ENCODE peak calls at places on chromosomes 6 and 20, in eight cellular contexts. J is RCC 7860, Q is hypothalamus, D is NAMALWA, Y is head of caudate nucleus, F is caudate nucleus, B is NCI-H748 treated with DMSO at 0.1 percent for 48 hours, M is psoas muscle. Z is an unnamed sample.

GRCh38 chr6:87572860-87573259 is 16.9 kb downstream of the RARS2 start:
- DNase-seq in Y (no peak), D (no peak), F (no peak), J (no peak), M (no peak), B (no peak), Q (no peak), Z (no peak)

GRCh38 chr20:18019068-18019467 is 38.6 kb downstream of the OVOL2 start:
- DNase-seq in B (no peak), D (peak; percentile 55), F (no peak), Q (no peak), J (no peak), M (no peak), Y (no peak), Z (no peak)

GRCh38 chr20:34544109-34544793 is 14.3 kb upstream of the MAP1LC3A start:
- DNase-seq in J (no peak), D (no peak), B (no peak), F (no peak), Y (no peak), M (no peak), Q (no peak), Z (no peak)

GRCh38 chr6:158776737-158777136 is 42.4 kb downstream of the EZR start:
- DNase-seq in D (no peak), B (no peak), Y (no peak), F (no peak), J (no peak), Q (no peak), M (no peak), Z (no peak)

GRCh38 chr6:27293436-27294152 is 18.5 kb downstream of the POM121L2 start:
- DNase-seq in Q (no peak), B (peak; percentile 77), Y (no peak), D (no peak), F (no peak), J (peak; percentile 59), M (no peak), Z (peak; percentile 55)

GRCh38 chr20:17530716-17531536 is at the start of gene BFSP1:
- DNase-seq in B (peak; percentile 67), Y (peak; percentile 52), J (no peak), M (peak; percentile 69), D (peak; percentile 58), Q (no peak), F (peak; percentile 58), Z (peak; percentile 69)

GRCh38 chr6:35262596-35262995 is 3.1 kb downstream of the ZNF76 start:
- DNase-seq in J (no peak), Y (no peak), F (no peak), D (no peak), B (no peak), M (no peak), Q (no peak), Z (no peak)

GRCh38 chr20:8127553-8128255 is 4.4 kb upstream of the PLCB1 start:
- DNase-seq in F (no peak), J (no peak), M (no peak), B (no peak), Y (no peak), D (no peak), Q (no peak), Z (no peak)

GRCh38 chr6:16405349-16405865 is 167.0 kb downstream of the GMPR start:
- DNase-seq in J (no peak), F (no peak), Y (no peak), D (no peak), B (no peak), Q (no peak), M (no peak), Z (no peak)

GRCh38 chr6:36319436-36319762 is 17.3 kb downstream of the BNIP5 start:
- DNase-seq in F (no peak), J (no peak), Y (no peak), Q (no peak), D (no peak), M (no peak), B (peak; percentile 94), Z (no peak)

GRCh38 chr6:33410711-33411631 is at the start of gene PHF1:
- DNase-seq in M (no peak), D (no peak), Y (peak; percentile 45), B (no peak), F (no peak), Q (peak; percentile 65), J (no peak), Z (peak; percentile 51)

GRCh38 chr20:5767493-5768098 is 17.4 kb downstream of the SHLD1 start:
- DNase-seq in B (no peak), J (no peak), Y (no peak), F (no peak), Q (no peak), D (no peak), M (peak; percentile 58), Z (no peak)

GRCh38 chr20:58268421-58268821 is 40.0 kb upstream of the ANKRD60 start:
- DNase-seq in F (no peak), M (no peak), B (no peak), J (no peak), Q (no peak), Y (no peak), D (no peak), Z (no peak)

GRCh38 chr6:121885399-121886152 is 450.1 kb downstream of the GJA1 start:
- DNase-seq in F (no peak), D (no peak), Y (no peak), Q (no peak), M (no peak), J (no peak), B (no peak), Z (no peak)

GRCh38 chr6:41638801-41639555 is 710 bp downstream of the MDFI start:
- DNase-seq in Y (no peak), J (no peak), B (no peak), D (no peak), F (no peak), Q (no peak), M (no peak), Z (peak; percentile 41)

GRCh38 chr20:58271596-58272460 is 37.7 kb upstream of the RAB22A start:
- DNase-seq in Q (no peak), D (no peak), M (no peak), B (peak; percentile 8), J (no peak), Y (no peak), F (no peak), Z (no peak)

GRCh38 chr6:170096803-170097504 is 193.9 kb downstream of the DLL1 start:
- DNase-seq in D (no peak), M (peak; percentile 25), J (no peak), B (no peak), Q (no peak), Y (no peak), F (no peak), Z (no peak)

GRCh38 chr6:39128106-39128505 is 13.1 kb upstream of the SAYSD1 start:
- DNase-seq in F (no peak), D (no peak), B (no peak), M (no peak), J (no peak), Y (no peak), Q (no peak), Z (no peak)

GRCh38 chr6:110415297-110415916 is at the start of gene DDO:
- DNase-seq in Q (peak; percentile 62), J (peak; percentile 34), F (peak; percentile 89), D (no peak), M (peak; percentile 95), Y (peak; percentile 77), B (no peak), Z (no peak)

GRCh38 chr20:26218301-26218700 is 521.6 kb upstream of the ZNF337 start:
- DNase-seq in Q (no peak), M (no peak), Y (no peak), F (no peak), J (no peak), D (no peak), B (no peak), Z (no peak)

GRCh38 chr6:34132486-34133185 is 13.3 kb downstream of the GRM4 start:
- DNase-seq in M (no peak), D (peak; percentile 53), J (no peak), F (peak; percentile 18), Q (no peak), B (no peak), Y (no peak), Z (peak; percentile 73)

GRCh38 chr20:25207149-25207959 is 11.8 kb downstream of the ENTPD6 start:
- DNase-seq in Y (no peak), D (no peak), F (no peak), B (no peak), M (no peak), Q (no peak), J (no peak), Z (no peak)

GRCh38 chr20:31572042-31572700 is 32.9 kb upstream of the ID1 start:
- DNase-seq in Y (peak; percentile 23), Q (no peak), B (no peak), D (peak; percentile 56), M (no peak), F (peak; percentile 54), J (no peak), Z (no peak)

GRCh38 chr20:12970372-12970821 is 38.4 kb upstream of the SPTLC3 start:
- DNase-seq in Q (no peak), J (peak; percentile 8), Y (no peak), M (no peak), D (peak; percentile 45), F (no peak), B (peak; percentile 55), Z (no peak)

GRCh38 chr20:32465092-32465900 is 107.2 kb downstream of the ASXL1 start:
- DNase-seq in B (no peak), M (peak; percentile 73), Q (no peak), Y (no peak), F (no peak), J (peak; percentile 64), D (no peak), Z (peak; percentile 44)

GRCh38 chr6:168828800-168829199 is 387.8 kb downstream of the SMOC2 start:
- DNase-seq in J (no peak), D (no peak), Y (no peak), F (no peak), M (no peak), B (no peak), Q (no peak), Z (no peak)

GRCh38 chr20:19770375-19770774 is 12.3 kb downstream of the RIN2 start:
- DNase-seq in F (no peak), Y (no peak), J (no peak), Q (no peak), M (no peak), D (no peak), B (no peak), Z (no peak)

GRCh38 chr6:128156315-128157111 is 255.7 kb upstream of the THEMIS start:
- DNase-seq in M (no peak), F (no peak), Q (no peak), J (no peak), D (peak; percentile 3), Y (no peak), B (no peak), Z (no peak)

GRCh38 chr20:49385471-49385870 is 97.0 kb downstream of the KCNB1 start:
- DNase-seq in F (peak; percentile 8), J (peak; percentile 14), D (peak; percentile 80), Y (peak; percentile 8), M (no peak), Q (no peak), B (no peak), Z (no peak)

GRCh38 chr6:158467923-158468322 is 92.0 kb upstream of the TMEM181 start:
- DNase-seq in Y (no peak), B (peak; percentile 90), J (no peak), D (no peak), F (no peak), Q (no peak), M (no peak), Z (no peak)

GRCh38 chr6:162264581-162264980 is 463.0 kb downstream of the PRKN start:
- DNase-seq in Q (no peak), Y (peak; percentile 16), M (no peak), B (no peak), F (peak; percentile 63), D (no peak), J (no peak), Z (no peak)

GRCh38 chr6:166360243-166361079 is 18.1 kb upstream of the SFT2D1 start:
- DNase-seq in D (no peak), B (no peak), F (no peak), J (no peak), Q (no peak), Y (no peak), M (peak; percentile 55), Z (no peak)

GRCh38 chr20:15674253-15675145 is 898.7 kb downstream of the KIF16B start:
- DNase-seq in J (no peak), Y (no peak), Q (no peak), F (no peak), D (no peak), M (no peak), B (no peak), Z (no peak)

GRCh38 chr20:51628533-51629398 is 86.2 kb upstream of the NFATC2 start:
- DNase-seq in Y (no peak), Q (no peak), B (no peak), M (no peak), F (no peak), D (no peak), J (no peak), Z (no peak)